ENCODE peak calls at places on chromosomes 11 and 22, in ten cellular contexts. V is iris pigment epithelial cell, B is AG10803, T is foreskin keratinocyte, H is cardiac fibroblast, W is amniotic stem cell, N is hepatocyte, I is thyroid gland, D is globus pallidus, J is T1000. F is an unnamed sample.

GRCh38 chr22:31046591-31047226 is 34.4 kb upstream of the SMTN start:
- DNase-seq in V (peak; percentile 44), B (no peak), T (no peak), H (peak; percentile 76), W (no peak), N (no peak), I (peak; percentile 41), D (peak; percentile 13), J (no peak), F (peak; percentile 74)

GRCh38 chr11:96230686-96231085 is 112.3 kb downstream of the MAML2 start:
- DNase-seq in V (no peak), B (no peak), T (no peak), H (no peak), W (no peak), N (no peak), I (no peak), D (peak; percentile 40), J (no peak), F (no peak)

GRCh38 chr11:74820763-74821162 is 72.1 kb downstream of the RNF169 start:
- DNase-seq in V (peak; percentile 97), B (peak; percentile 93), T (peak; percentile 31), H (peak; percentile 94), W (peak; percentile 65), N (no peak), I (no peak), D (no peak), J (no peak), F (no peak)

GRCh38 chr11:32141886-32142546 is 51.1 kb downstream of the RCN1 start:
- DNase-seq in V (no peak), B (no peak), T (no peak), H (no peak), W (no peak), N (no peak), I (no peak), D (no peak), J (no peak), F (no peak)

GRCh38 chr11:66290332-66290629 is 1.3 kb upstream of the YIF1A start:
- DNase-seq in V (no peak), B (no peak), T (no peak), H (no peak), W (no peak), N (no peak), I (no peak), D (no peak), J (no peak), F (no peak)

GRCh38 chr22:41197808-41198585 is 7.1 kb upstream of the L3MBTL2 start:
- DNase-seq in V (no peak), B (no peak), T (no peak), H (no peak), W (no peak), N (peak; percentile 23), I (peak; percentile 44), D (no peak), J (no peak), F (no peak)

GRCh38 chr11:7072401-7073028 is 16.3 kb upstream of the RBMXL2 start:
- DNase-seq in V (no peak), B (no peak), T (peak; percentile 13), H (no peak), W (no peak), N (peak; percentile 65), I (no peak), D (no peak), J (no peak), F (no peak)

GRCh38 chr11:126403039-126403438 is 47.6 kb downstream of the ST3GAL4 start:
- DNase-seq in V (no peak), B (no peak), T (peak; percentile 84), H (no peak), W (no peak), N (peak; percentile 37), I (no peak), D (no peak), J (no peak), F (no peak)

GRCh38 chr22:26894362-26894761 is 237.0 kb downstream of the MIAT start:
- DNase-seq in V (peak; percentile 23), B (no peak), T (no peak), H (no peak), W (no peak), N (no peak), I (no peak), D (no peak), J (no peak), F (no peak)

GRCh38 chr11:115007851-115008250 is 329.5 kb downstream of the NXPE2 start:
- DNase-seq in V (no peak), B (no peak), T (no peak), H (no peak), W (no peak), N (no peak), I (no peak), D (no peak), J (no peak), F (no peak)

GRCh38 chr11:62611705-62612365 is 740 bp downstream of the EML3 start:
- DNase-seq in V (peak; percentile 52), B (peak; percentile 70), T (no peak), H (peak; percentile 90), W (no peak), N (peak; percentile 73), I (peak; percentile 72), D (no peak), J (peak; percentile 20), F (peak; percentile 72)

GRCh38 chr11:11604340-11604992 is 17.3 kb downstream of the GALNT18 start:
- DNase-seq in V (no peak), B (no peak), T (no peak), H (no peak), W (no peak), N (no peak), I (no peak), D (peak; percentile 26), J (no peak), F (no peak)

GRCh38 chr11:62370743-62371440 is 33.6 kb downstream of the ASRGL1 start:
- DNase-seq in V (no peak), B (no peak), T (no peak), H (no peak), W (no peak), N (no peak), I (peak; percentile 8), D (no peak), J (no peak), F (no peak)

GRCh38 chr11:122634507-122634906 is 21.0 kb upstream of the UBASH3B start:
- DNase-seq in V (no peak), B (peak; percentile 58), T (no peak), H (no peak), W (no peak), N (peak; percentile 22), I (no peak), D (no peak), J (no peak), F (peak; percentile 62)

GRCh38 chr22:36234919-36235318 is 4.4 kb downstream of the APOL2 start:
- DNase-seq in V (no peak), B (no peak), T (no peak), H (peak; percentile 26), W (no peak), N (no peak), I (peak; percentile 17), D (no peak), J (no peak), F (peak; percentile 61)

GRCh38 chr11:4134844-4135243 is 40.2 kb downstream of the RRM1 start:
- DNase-seq in V (peak; percentile 83), B (peak; percentile 43), T (no peak), H (peak; percentile 14), W (no peak), N (no peak), I (no peak), D (no peak), J (no peak), F (no peak)

GRCh38 chr22:42336527-42337227 is 66.2 kb upstream of the TCF20 start:
- DNase-seq in V (no peak), B (peak; percentile 35), T (no peak), H (no peak), W (no peak), N (no peak), I (no peak), D (no peak), J (no peak), F (no peak)

GRCh38 chr11:126510621-126511370 is 155.3 kb downstream of the ST3GAL4 start:
- DNase-seq in V (peak; percentile 12), B (peak; percentile 3), T (no peak), H (peak; percentile 8), W (no peak), N (no peak), I (no peak), D (no peak), J (no peak), F (peak; percentile 9)

GRCh38 chr11:104907521-104908185 is 9.4 kb upstream of the CASP12 start:
- DNase-seq in V (no peak), B (peak; percentile 12), T (no peak), H (no peak), W (no peak), N (no peak), I (no peak), D (no peak), J (no peak), F (no peak)

GRCh38 chr11:75673977-75674582 is 5.2 kb upstream of the MAP6 start:
- DNase-seq in V (peak; percentile 81), B (peak; percentile 53), T (peak; percentile 77), H (peak; percentile 66), W (no peak), N (no peak), I (no peak), D (no peak), J (no peak), F (no peak)

GRCh38 chr11:12469451-12469850 is 92.1 kb downstream of the PARVA start:
- DNase-seq in V (no peak), B (peak; percentile 70), T (no peak), H (peak; percentile 78), W (no peak), N (peak; percentile 30), I (no peak), D (no peak), J (no peak), F (no peak)

GRCh38 chr11:60756307-60757032 is at the start of gene MS4A15:
- DNase-seq in V (peak; percentile 33), B (peak; percentile 3), T (no peak), H (no peak), W (no peak), N (peak; percentile 38), I (no peak), D (no peak), J (no peak), F (no peak)

GRCh38 chr11:102345923-102346322 is 1.1 kb upstream of the BIRC2 start:
- DNase-seq in V (peak; percentile 49), B (peak; percentile 49), T (peak; percentile 68), H (peak; percentile 34), W (peak; percentile 42), N (peak; percentile 13), I (no peak), D (peak; percentile 24), J (no peak), F (no peak)

GRCh38 chr11:76491644-76492043 is 46.8 kb downstream of the EMSY start:
- DNase-seq in V (peak; percentile 11), B (no peak), T (no peak), H (no peak), W (no peak), N (no peak), I (no peak), D (no peak), J (no peak), F (no peak)

GRCh38 chr22:17706451-17706900 is 67.8 kb downstream of the BID start:
- DNase-seq in V (peak; percentile 99), B (peak; percentile 91), T (peak; percentile 84), H (peak; percentile 92), W (peak; percentile 55), N (peak; percentile 77), I (peak; percentile 25), D (peak; percentile 81), J (peak; percentile 48), F (no peak)